ENCODE peak calls at places on chromosomes 2 and 18, in eight cellular contexts. F, R, B, G, T, N, A and V are unnamed samples.

GRCh38 chr18:49612515-49613033 is 50.7 kb downstream of the LIPG start:
- DNase-seq in F (no peak), R (no peak), B (no peak), G (no peak), T (no peak), N (no peak), A (no peak), V (no peak)

GRCh38 chr2:46306320-46306719 is 9.1 kb downstream of the EPAS1 start:
- DNase-seq in F (no peak), R (no peak), B (peak; percentile 44), G (no peak), T (no peak), N (no peak), A (no peak), V (no peak)

GRCh38 chr18:23331091-23331920 is 121.8 kb upstream of the RIOK3 start:
- DNase-seq in F (no peak), R (no peak), B (no peak), G (no peak), T (no peak), N (no peak), A (no peak), V (no peak)

GRCh38 chr2:239249781-239250180 is 151.0 kb downstream of the HDAC4 start:
- DNase-seq in F (no peak), R (no peak), B (peak; percentile 77), G (no peak), T (no peak), N (no peak), A (no peak), V (no peak)

GRCh38 chr2:211157211-211157610 is 600.8 kb downstream of the CPS1 start:
- DNase-seq in F (no peak), R (no peak), B (no peak), G (no peak), T (no peak), N (no peak), A (no peak), V (no peak)

GRCh38 chr2:222318712-222319575 is 20.1 kb upstream of the PAX3 start:
- DNase-seq in F (no peak), R (no peak), B (peak; percentile 60), G (no peak), T (peak; percentile 54), N (no peak), A (no peak), V (no peak)

GRCh38 chr2:20438334-20439192 is 8.3 kb upstream of the RHOB start:
- DNase-seq in F (peak; percentile 51), R (peak; percentile 73), B (peak; percentile 59), G (peak; percentile 78), T (no peak), N (no peak), A (no peak), V (peak; percentile 53)

GRCh38 chr2:9984217-9984739 is 32.8 kb downstream of the GRHL1 start:
- DNase-seq in F (no peak), R (no peak), B (peak; percentile 62), G (peak; percentile 90), T (no peak), N (no peak), A (no peak), V (peak; percentile 13)

GRCh38 chr2:70140978-70141753 is 49.7 kb downstream of the C2orf42 start:
- DNase-seq in F (peak; percentile 76), R (no peak), B (peak; percentile 45), G (no peak), T (peak; percentile 72), N (peak; percentile 39), A (no peak), V (no peak)

GRCh38 chr2:234676859-234677450 is 180.1 kb upstream of the ARL4C start:
- DNase-seq in F (no peak), R (no peak), B (no peak), G (no peak), T (no peak), N (no peak), A (no peak), V (no peak)

GRCh38 chr2:75375646-75376582 is 176.6 kb upstream of the TACR1 start:
- DNase-seq in F (no peak), R (peak; percentile 67), B (peak; percentile 73), G (no peak), T (no peak), N (no peak), A (no peak), V (no peak)

GRCh38 chr2:226012116-226012515 is 612.6 kb downstream of the NYAP2 start:
- DNase-seq in F (no peak), R (no peak), B (no peak), G (no peak), T (no peak), N (no peak), A (no peak), V (no peak)

GRCh38 chr2:239559417-239560261 is 158.8 kb upstream of the HDAC4 start:
- DNase-seq in F (no peak), R (no peak), B (no peak), G (no peak), T (no peak), N (no peak), A (no peak), V (no peak)

GRCh38 chr2:173288561-173288960 is 66.1 kb upstream of the CDCA7 start:
- DNase-seq in F (no peak), R (peak; percentile 5), B (peak; percentile 85), G (peak; percentile 30), T (no peak), N (no peak), A (no peak), V (no peak)

GRCh38 chr2:145015561-145015960 is 495.6 kb upstream of the ZEB2 start:
- DNase-seq in F (no peak), R (no peak), B (no peak), G (no peak), T (no peak), N (no peak), A (no peak), V (no peak)

GRCh38 chr2:232523682-232524597 is 2.0 kb upstream of the CHRND start:
- DNase-seq in F (no peak), R (peak; percentile 3), B (peak; percentile 61), G (peak; percentile 78), T (no peak), N (no peak), A (no peak), V (no peak)

GRCh38 chr2:168430431-168430830 is 25.6 kb upstream of the CERS6 start:
- DNase-seq in F (no peak), R (no peak), B (no peak), G (no peak), T (no peak), N (no peak), A (no peak), V (no peak)

GRCh38 chr2:216243026-216243425 is 129.3 kb downstream of the MARCHF4 start:
- DNase-seq in F (no peak), R (no peak), B (no peak), G (no peak), T (no peak), N (no peak), A (no peak), V (no peak)

GRCh38 chr2:129761569-129762021 is 217.9 kb upstream of the RAB6C start:
- DNase-seq in F (no peak), R (no peak), B (no peak), G (no peak), T (no peak), N (no peak), A (no peak), V (no peak)

GRCh38 chr2:17621781-17622180 is 81.3 kb downstream of the VSNL1 start:
- DNase-seq in F (no peak), R (peak; percentile 58), B (peak; percentile 48), G (no peak), T (no peak), N (no peak), A (no peak), V (no peak)

GRCh38 chr2:85135066-85135914 is 2.1 kb downstream of the TCF7L1 start:
- DNase-seq in F (no peak), R (no peak), B (no peak), G (no peak), T (no peak), N (no peak), A (no peak), V (no peak)

GRCh38 chr2:239668042-239668441 is 267.2 kb upstream of the HDAC4 start:
- DNase-seq in F (peak; percentile 29), R (no peak), B (no peak), G (no peak), T (no peak), N (no peak), A (no peak), V (no peak)

GRCh38 chr18:58013241-58014211 is 30.5 kb upstream of the NEDD4L start:
- DNase-seq in F (peak; percentile 48), R (no peak), B (peak; percentile 23), G (peak; percentile 62), T (no peak), N (no peak), A (no peak), V (no peak)

GRCh38 chr18:36809590-36810381 is 19.0 kb downstream of the TPGS2 start:
- DNase-seq in F (no peak), R (peak; percentile 49), B (peak; percentile 77), G (peak; percentile 61), T (no peak), N (no peak), A (no peak), V (peak; percentile 53)